ENCODE peak calls at places on chromosomes 12 and 14, in six cellular contexts. G is heart left ventricle, U is breast epithelium, H is right lobe of liver, D is A549, Q is transverse colon. Y is an unnamed sample.

GRCh38 chr12:61037792-61038191 is 1222.4 kb upstream of the USP15 start:
- DNase-seq in G (no peak), U (no peak), H (no peak), D (no peak), Q (no peak), Y (no peak)

GRCh38 chr14:94646481-94646880 is 34.3 kb downstream of the SERPINA3 start:
- DNase-seq in G (peak; percentile 25), U (no peak), H (no peak), D (no peak), Q (no peak), Y (no peak)

GRCh38 chr12:118773956-118774723 is 207.2 kb upstream of the SRRM4 start:
- DNase-seq in G (no peak), U (no peak), H (no peak), D (no peak), Q (no peak), Y (no peak)

GRCh38 chr14:101772770-101773169 is 11.3 kb downstream of the PPP2R5C start:
- DNase-seq in G (no peak), U (no peak), H (no peak), D (no peak), Q (no peak), Y (no peak)

GRCh38 chr14:91388551-91388975 is 29.1 kb downstream of the CCDC88C start:
- DNase-seq in G (no peak), U (no peak), H (no peak), D (no peak), Q (peak; percentile 55), Y (no peak)

GRCh38 chr12:40999212-40999611 is 188.9 kb upstream of the PDZRN4 start:
- DNase-seq in G (no peak), U (no peak), H (no peak), D (no peak), Q (no peak), Y (no peak)

GRCh38 chr14:24162083-24162482 is 1.0 kb downstream of the IRF9 start:
- DNase-seq in G (no peak), U (no peak), H (no peak), D (no peak), Q (no peak), Y (no peak)

GRCh38 chr12:14605401-14605989 is 37.8 kb upstream of the PLBD1 start:
- DNase-seq in G (no peak), U (no peak), H (no peak), D (no peak), Q (no peak), Y (no peak)

GRCh38 chr14:72737560-72737943 is 156.3 kb downstream of the DPF3 start:
- DNase-seq in G (no peak), U (no peak), H (no peak), D (no peak), Q (no peak), Y (no peak)

GRCh38 chr12:91379051-91379775 is 196.6 kb upstream of the DCN start:
- DNase-seq in G (no peak), U (no peak), H (no peak), D (no peak), Q (no peak), Y (no peak)

GRCh38 chr14:102573591-102574046 is 18.8 kb upstream of the RCOR1 start:
- DNase-seq in G (no peak), U (no peak), H (no peak), D (no peak), Q (no peak), Y (no peak)

GRCh38 chr14:60648934-60649814 is at the start of gene SIX1:
- DNase-seq in G (peak; percentile 36), U (no peak), H (peak; percentile 59), D (peak; percentile 95), Q (peak; percentile 48), Y (peak; percentile 88)
- TF ChIP-seq POLR2A in G (no peak), U (no peak), H (no peak), D (peak; percentile 94), Q (no peak), Y (peak; percentile 99)

DNA sequence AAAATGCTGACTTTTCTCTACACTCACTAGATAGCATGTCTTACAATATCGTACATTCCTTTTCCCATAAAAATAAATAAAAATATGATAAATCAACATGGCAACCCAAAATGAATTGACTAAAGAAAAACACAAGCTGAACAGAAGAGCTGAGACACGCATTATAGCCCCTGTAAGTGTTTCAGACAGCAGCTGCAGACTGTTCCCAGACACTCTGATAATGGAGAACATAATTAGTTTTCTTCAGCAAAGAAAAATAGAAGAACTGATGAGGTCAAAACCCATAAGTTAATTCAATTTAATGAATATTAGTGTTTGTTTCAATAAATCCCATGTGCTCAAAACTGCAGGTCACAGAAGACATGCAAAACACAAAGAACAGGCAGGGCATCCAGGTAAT is 23.8 kb downstream of the ST8SIA1 start:
- DNase-seq in G (no peak), U (no peak), H (no peak), D (no peak), Q (no peak), Y (no peak)
- H3K4me3 ChIP-seq in G (no peak overlapping the region), U (no peak overlapping the region), H (no peak overlapping the region), D (no peak overlapping the region), Q (no peak overlapping the region), Y (no peak overlapping the region)

DNA sequence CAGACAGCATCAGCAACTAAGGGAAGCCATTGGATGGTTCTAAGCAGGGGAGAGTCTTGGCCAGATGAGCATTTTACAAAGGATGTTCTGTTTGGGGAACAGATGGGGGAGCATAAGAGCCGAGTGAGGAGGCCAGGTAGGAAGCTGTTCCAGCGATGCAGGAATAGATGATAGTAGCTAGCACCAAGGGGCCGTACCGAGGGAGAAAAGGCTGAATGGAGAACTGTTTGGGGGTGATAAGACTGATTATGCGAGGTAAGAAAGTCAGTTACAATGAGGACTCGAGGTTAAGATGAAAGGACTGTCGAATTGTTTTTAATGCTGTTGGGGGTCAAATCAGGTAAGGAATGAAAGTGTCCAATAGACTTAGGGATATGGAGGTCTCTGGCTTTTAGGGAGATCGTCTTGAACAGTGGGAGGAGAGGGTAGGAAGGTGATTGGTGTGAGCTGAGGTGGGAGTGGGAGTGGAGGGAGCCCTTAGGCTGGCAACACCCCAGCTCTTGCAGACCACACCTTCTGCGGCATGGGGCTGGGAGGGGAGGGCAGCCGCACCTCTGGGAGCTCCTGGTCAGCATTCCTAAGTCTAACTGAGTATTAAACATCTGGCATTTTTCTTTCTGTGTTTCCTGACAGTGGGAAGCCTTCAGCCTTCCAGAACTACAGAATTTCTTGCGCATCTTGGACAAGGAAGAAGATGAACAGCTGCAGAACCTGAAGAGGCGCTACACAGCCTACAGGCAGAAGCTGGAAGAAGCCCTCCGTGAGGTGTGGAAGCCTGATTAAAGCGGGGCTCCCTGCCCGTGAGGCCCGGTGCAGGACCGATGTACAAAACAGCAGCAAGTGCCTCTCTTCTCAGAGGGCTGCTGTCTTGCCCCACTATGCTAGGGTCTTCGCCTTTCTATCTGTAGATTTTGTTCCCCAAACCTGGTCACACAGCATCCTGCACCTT is 64.8 kb downstream of the GNS start:
- DNase-seq in G (no peak), U (no peak), H (no peak), D (no peak), Q (no peak), Y (no peak)
- H3K27ac ChIP-seq in G (peak overlapping the region; percentile 40), U (no peak overlapping the region), H (no peak overlapping the region), D (peak overlapping the region; percentile 29), Q (peak overlapping the region; percentile 59), Y (no peak overlapping the region)

GRCh38 chr12:110688446-110689001 is 391 bp downstream of the HVCN1 start:
- DNase-seq in G (peak; percentile 29), U (no peak), H (no peak), D (no peak), Q (no peak), Y (no peak)

GRCh38 chr12:110686294-110686903 is 2.5 kb downstream of the HVCN1 start:
- DNase-seq in G (no peak), U (no peak), H (no peak), D (no peak), Q (no peak), Y (no peak)

GRCh38 chr12:110689002-110689600 is at the start of gene HVCN1:
- DNase-seq in G (peak; percentile 78), U (no peak), H (peak; percentile 65), D (no peak), Q (peak; percentile 60), Y (peak; percentile 35)

GRCh38 chr12:110687770-110688169 is 1.1 kb downstream of the HVCN1 start:
- DNase-seq in G (no peak), U (no peak), H (no peak), D (no peak), Q (no peak), Y (no peak)

GRCh38 chr12:110689601-110690430 is 901 bp upstream of the HVCN1 start:
- DNase-seq in G (no peak), U (no peak), H (no peak), D (no peak), Q (peak; percentile 51), Y (no peak)
- TF ChIP-seq POLR2A in G (no peak), U (no peak), H (no peak), D (no peak), Q (no peak), Y (no peak)